ENCODE peak calls at places on chromosomes 5 and 9, in six cellular contexts. F is activated naive CD4-positive, alpha-beta T cell; S is endodermal cell; Y is neural crest cell; W is endothelial cell; E is stimulated activated CD8-positive, alpha-beta memory T cell treated with anti-CD3 and anti-CD28 coated beads, Interleukin-15, amount 100 ng/mL, for 1 hour. L is an unnamed sample.

GRCh38 chr9:123689701-123690428 is 240.1 kb downstream of the DENND1A start:
- DNase-seq in F (no peak), S (no peak), Y (no peak), W (no peak), E (no peak), L (no peak)

GRCh38 chr9:113991714-113992113 is 86.4 kb downstream of the AMBP start:
- DNase-seq in F (no peak), S (no peak), Y (no peak), W (no peak), E (no peak), L (no peak)

GRCh38 chr9:71918419-71918818 is 7.0 kb downstream of the C9orf85 start:
- DNase-seq in F (no peak), S (no peak), Y (no peak), W (no peak), E (no peak), L (no peak)

GRCh38 chr9:77726814-77727213 is 78.7 kb upstream of the GNA14 start:
- DNase-seq in F (no peak), S (no peak), Y (no peak), W (no peak), E (no peak), L (no peak)

GRCh38 chr9:14517154-14517906 is 175.9 kb downstream of the ZDHHC21 start:
- DNase-seq in F (no peak), S (no peak), Y (no peak), W (no peak), E (no peak), L (no peak)

GRCh38 chr5:32278403-32278802 is 34.3 kb downstream of the MTMR12 start:
- DNase-seq in F (no peak), S (no peak), Y (no peak), W (no peak), E (no peak), L (no peak)

GRCh38 chr5:14041528-14042184 is 97.2 kb upstream of the DNAH5 start:
- DNase-seq in F (no peak), S (peak; percentile 32), Y (no peak), W (no peak), E (no peak), L (no peak)

GRCh38 chr5:132180134-132180745 is 47.4 kb downstream of the P4HA2 start:
- DNase-seq in F (no peak), S (peak; percentile 67), Y (no peak), W (peak; percentile 26), E (no peak), L (no peak)

GRCh38 chr5:17289681-17290619 is 72.5 kb downstream of the BASP1 start:
- DNase-seq in F (no peak), S (no peak), Y (no peak), W (no peak), E (no peak), L (no peak)

GRCh38 chr5:160931283-160931682 is 79.3 kb upstream of the ATP10B start:
- DNase-seq in F (no peak), S (no peak), Y (no peak), W (no peak), E (no peak), L (no peak)

GRCh38 chr5:103385722-103386121 is 127.2 kb downstream of the MACIR start:
- DNase-seq in F (no peak), S (peak; percentile 57), Y (no peak), W (no peak), E (no peak), L (no peak)

GRCh38 chr5:122485226-122485625 is 173.2 kb downstream of the SNCAIP start:
- DNase-seq in F (no peak), S (no peak), Y (no peak), W (no peak), E (no peak), L (no peak)

GRCh38 chr5:115685966-115686691 is 60.3 kb upstream of the TMED7 start:
- DNase-seq in F (no peak), S (no peak), Y (no peak), W (no peak), E (no peak), L (no peak)

GRCh38 chr9:137666950-137667670 is 48.3 kb downstream of the EHMT1 start:
- DNase-seq in F (no peak), S (peak; percentile 90), Y (peak; percentile 30), W (peak; percentile 41), E (no peak), L (no peak)

GRCh38 chr5:111043712-111044506 is 27.6 kb upstream of the TSLP start:
- DNase-seq in F (no peak), S (peak; percentile 78), Y (no peak), W (no peak), E (no peak), L (no peak)

GRCh38 chr9:93964685-93965084 is 9.5 kb upstream of the BARX1 start:
- DNase-seq in F (no peak), S (no peak), Y (no peak), W (no peak), E (no peak), L (no peak)

GRCh38 chr9:113875917-113876805 is at the start of gene ZNF618:
- DNase-seq in F (peak; percentile 15), S (peak; percentile 75), Y (peak; percentile 37), W (peak; percentile 55), E (no peak), L (no peak)

GRCh38 chr5:180474569-180474968 is 19.6 kb upstream of the CNOT6 start:
- DNase-seq in F (no peak), S (no peak), Y (no peak), W (no peak), E (no peak), L (no peak)

GRCh38 chr9:73151653-73152382 is at the start of gene ANXA1:
- DNase-seq in F (no peak), S (no peak), Y (no peak), W (no peak), E (no peak), L (no peak)

GRCh38 chr9:8733096-8733954 is 933.7 kb upstream of the DMAC1 start:
- DNase-seq in F (no peak), S (peak; percentile 64), Y (peak; percentile 23), W (peak; percentile 29), E (no peak), L (no peak)

L was measured in cortex of kidney.